ENCODE peak calls at places on chromosomes 11 and 22, in ten cellular contexts. M is NB4, J is HFFc6, L is fibroblast of lung, Y is progenitor cell of endocrine pancreas, Q is foreskin fibroblast, F is astrocyte of the cerebellum, R is transverse colon, V is fibroblast of the aortic adventitia, C is upper lobe of right lung. E is an unnamed sample.
A peak's percentile ranks its signal among the peaks of the same experiment; 100 is the strongest.

GRCh38 chr11:122804796-122805195 is 33.5 kb upstream of the CRTAM start:
- DNase-seq in M (no peak), J (peak; percentile 37), R (no peak), L (no peak), F (no peak), Q (peak; percentile 17), V (no peak), Y (no peak), C (no peak), E (peak; percentile 65)

GRCh38 chr11:111581341-111581740 is 20.9 kb upstream of the SIK2 start:
- DNase-seq in Y (no peak), M (no peak), C (no peak), V (no peak), J (no peak), Q (no peak), F (no peak), L (no peak), R (no peak), E (no peak)

GRCh38 chr11:116874251-116874650 is 36.8 kb upstream of the APOA1 start:
- DNase-seq in Y (no peak), C (no peak), R (no peak), V (peak; percentile 81), L (no peak), F (no peak), J (peak; percentile 79), M (no peak), Q (peak; percentile 63), E (no peak)

GRCh38 chr22:40939202-40939601 is 12.0 kb upstream of the RBX1 start:
- DNase-seq in Q (no peak), Y (no peak), F (no peak), R (no peak), V (no peak), M (no peak), L (no peak), C (no peak), J (no peak), E (no peak)

GRCh38 chr11:126132319-126132718 is 69.7 kb upstream of the CDON start:
- DNase-seq in Q (no peak), F (peak; percentile 57), Y (no peak), M (no peak), J (peak; percentile 17), V (peak; percentile 79), L (no peak), C (peak; percentile 90), R (no peak), E (peak; percentile 67)

GRCh38 chr11:35114901-35115687 is 23.9 kb upstream of the CD44 start:
- DNase-seq in M (peak; percentile 21), R (no peak), Q (no peak), F (no peak), C (no peak), Y (no peak), L (no peak), J (no peak), V (no peak), E (peak; percentile 10)

GRCh38 chr11:76629133-76629852 is 41.3 kb downstream of the LRRC32 start:
- DNase-seq in F (no peak), C (no peak), V (peak; percentile 76), Y (no peak), J (no peak), Q (peak; percentile 66), M (peak; percentile 86), R (peak; percentile 48), L (peak; percentile 59), E (no peak)

GRCh38 chr22:20656516-20656901 is 117.4 kb upstream of the SERPIND1 start:
- DNase-seq in F (no peak), J (no peak), C (no peak), Q (no peak), Y (no peak), M (no peak), V (no peak), R (no peak), L (no peak), E (no peak)

GRCh38 chr11:131510662-131511061 is 140.2 kb downstream of the NTM start:
- DNase-seq in L (no peak), C (no peak), J (no peak), M (no peak), V (no peak), F (no peak), R (no peak), Q (no peak), Y (no peak), E (no peak)

GRCh38 chr11:131506376-131506775 is 136.0 kb downstream of the NTM start:
- DNase-seq in M (no peak), C (no peak), Q (no peak), J (no peak), F (no peak), V (no peak), Y (no peak), L (no peak), R (no peak), E (no peak)

GRCh38 chr11:131514062-131514461 is 143.6 kb downstream of the NTM start:
- DNase-seq in J (no peak), F (no peak), Q (no peak), M (no peak), L (no peak), V (no peak), R (no peak), C (no peak), Y (no peak), E (no peak)

GRCh38 chr11:131512228-131512627 is 141.8 kb downstream of the NTM start:
- DNase-seq in L (no peak), Y (no peak), Q (no peak), J (no peak), R (no peak), V (no peak), C (no peak), F (no peak), M (no peak), E (no peak)

GRCh38 chr11:131511794-131512193 is 141.4 kb downstream of the NTM start:
- DNase-seq in F (no peak), C (no peak), J (no peak), Q (no peak), L (no peak), M (peak; percentile 29), V (no peak), Y (peak; percentile 34), R (peak; percentile 42), E (no peak)
- TF ChIP-seq CTCF in F (peak; percentile 53), C (peak; percentile 50), J (peak; percentile 72), Q (peak; percentile 35), L (peak; percentile 25), M (peak; percentile 72), V (peak; percentile 38), Y (peak; percentile 76), R (peak; percentile 52), E (no peak)

GRCh38 chr11:62721994-62722393 is 5.3 kb downstream of the HNRNPUL2 start:
- DNase-seq in V (peak; percentile 33), Y (no peak), F (peak; percentile 15), L (no peak), M (peak; percentile 56), R (no peak), Q (peak; percentile 48), J (no peak), C (no peak), E (no peak)
- TF ChIP-seq CTCF in V (peak; percentile 16), Y (peak; percentile 38), F (peak; percentile 16), L (no peak), M (peak; percentile 8), R (no peak), Q (no peak), J (peak; percentile 32), C (no peak), E (no peak)

GRCh38 chr11:72856065-72856464 is 41.9 kb downstream of the ATG16L2 start:
- DNase-seq in Y (no peak), Q (no peak), C (no peak), V (no peak), J (no peak), F (no peak), R (no peak), L (no peak), M (no peak), E (no peak)

GRCh38 chr11:72860592-72860991 is 46.4 kb downstream of the ATG16L2 start:
- DNase-seq in M (no peak), L (no peak), V (no peak), J (no peak), Y (no peak), C (no peak), Q (no peak), R (no peak), F (no peak), E (no peak)

GRCh38 chr11:72860010-72860409 is 45.8 kb downstream of the ATG16L2 start:
- DNase-seq in Y (no peak), L (no peak), C (no peak), R (no peak), F (no peak), V (no peak), Q (no peak), J (no peak), M (no peak), E (no peak)

GRCh38 chr11:72851726-72852125 is 37.5 kb downstream of the ATG16L2 start:
- DNase-seq in V (no peak), Q (no peak), J (no peak), Y (no peak), F (no peak), R (no peak), L (no peak), C (no peak), M (no peak), E (no peak)

DNA sequence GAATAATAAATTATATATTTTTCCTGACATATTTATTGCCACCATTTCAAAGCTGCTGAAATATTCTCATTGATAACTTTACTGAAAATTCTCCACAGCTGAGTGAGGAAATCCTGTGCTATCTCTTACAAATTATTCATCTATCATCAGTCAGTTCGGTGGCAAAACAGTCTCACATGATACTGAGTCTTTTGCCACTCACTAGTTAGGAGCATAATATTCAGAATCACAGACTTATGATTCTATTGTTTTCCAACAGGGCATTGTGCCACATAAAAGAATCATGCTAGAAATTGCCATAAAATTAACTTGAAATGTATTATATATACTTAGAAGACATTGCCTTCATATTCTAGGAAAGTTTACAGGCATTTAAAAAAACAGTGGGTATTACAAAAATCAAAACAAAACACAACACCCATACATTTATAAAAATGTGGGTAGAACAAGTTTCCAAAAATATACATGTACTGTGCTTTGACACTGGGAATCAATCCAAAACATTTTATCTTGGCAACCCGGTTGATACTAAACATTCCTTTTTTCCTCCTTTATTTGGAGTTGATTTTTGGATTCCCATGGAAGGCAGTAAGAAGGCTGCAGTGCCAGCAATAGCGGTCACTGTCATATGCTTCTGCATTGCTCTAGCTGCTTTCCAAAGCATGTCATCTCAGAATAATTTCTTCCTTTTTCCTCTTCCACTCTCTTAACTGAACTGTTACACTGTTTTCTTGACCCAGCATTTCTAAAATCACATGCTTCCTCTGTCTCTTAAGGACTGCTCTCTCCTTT is 42.5 kb downstream of the ATG16L2 start:
- DNase-seq in L (peak; percentile 67), Q (no peak), M (no peak), F (no peak), J (peak; percentile 11), V (peak; percentile 73), C (no peak), Y (no peak), R (no peak), E (no peak)
- TF ChIP-seq CTCF in L (no peak), Q (no peak), M (no peak), F (no peak), J (no peak), V (no peak), C (no peak), Y (no peak), R (no peak), E (no peak)

DNA sequence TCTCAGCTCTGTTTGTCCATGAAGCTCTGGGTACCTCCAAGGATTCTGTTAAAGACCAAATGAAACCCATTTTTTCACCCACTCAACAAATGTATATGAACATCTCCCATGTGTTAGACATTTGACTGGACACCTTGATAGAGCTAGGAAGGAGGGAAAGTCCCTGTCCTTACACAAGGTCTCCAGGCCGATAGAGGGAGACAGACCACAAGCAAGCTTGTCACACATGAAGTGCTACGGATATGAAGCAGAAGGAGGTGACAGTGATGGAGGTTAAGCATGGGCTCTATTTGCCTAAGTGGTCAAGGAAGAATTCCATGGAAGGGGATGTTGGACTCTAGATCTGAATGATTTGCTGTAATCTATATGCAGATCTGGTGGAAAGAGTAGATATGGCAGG is 138.5 kb downstream of the MYO18B start:
- DNase-seq in Q (no peak), L (no peak), M (no peak), C (no peak), F (no peak), V (no peak), J (no peak), R (no peak), Y (no peak), E (no peak)
- TF ChIP-seq CTCF in Q (no peak), L (no peak), M (no peak), C (no peak), F (no peak), V (no peak), J (no peak), R (no peak), Y (no peak), E (no peak)